ENCODE peak calls at places on chromosomes 5 and 9, in seven cellular contexts. One of them, this sample, is unnamed.

GRCh38 chr5:116154931-116155330 is 70.1 kb downstream of the COMMD10 start:
- DNase-seq in HepG2: no peak
- DNase-seq in GM12878: no peak
- DNase-seq in SK-N-SH: no peak
- DNase-seq in GM12892: no peak
- DNase-seq in H1: no peak
- DNase-seq in K562: no peak
- DNase-seq in this sample: no peak

GRCh38 chr9:20446248-20446647 is 176.1 kb downstream of the MLLT3 start:
- DNase-seq in HepG2: no peak
- DNase-seq in GM12878: no peak
- DNase-seq in SK-N-SH: no peak
- DNase-seq in GM12892: no peak
- DNase-seq in H1: no peak
- DNase-seq in K562: no peak
- DNase-seq in this sample: no peak

GRCh38 chr5:73435640-73436534 is 12.7 kb downstream of the FOXD1 start:
- DNase-seq in HepG2: no peak
- DNase-seq in GM12878: no peak
- DNase-seq in SK-N-SH: no peak
- DNase-seq in GM12892: no peak
- DNase-seq in H1: no peak
- DNase-seq in K562: no peak
- DNase-seq in this sample: no peak

GRCh38 chr5:154359222-154359583 is 86.6 kb upstream of the SAP30L start:
- DNase-seq in HepG2: no peak
- DNase-seq in GM12878: no peak
- DNase-seq in SK-N-SH: peak
- DNase-seq in GM12892: no peak
- DNase-seq in H1: no peak
- DNase-seq in K562: no peak
- DNase-seq in this sample: no peak

GRCh38 chr5:65624570-65625555 is at the start of the genes SHLD3 and TRAPPC13:
- DNase-seq in HepG2: peak
- DNase-seq in GM12878: peak
- DNase-seq in SK-N-SH: peak
- DNase-seq in GM12892: peak
- DNase-seq in H1: peak
- DNase-seq in K562: peak
- DNase-seq in this sample: peak

GRCh38 chr5:147578228-147579024 is 68.6 kb upstream of the DPYSL3 start:
- DNase-seq in HepG2: peak
- DNase-seq in GM12878: no peak
- DNase-seq in SK-N-SH: peak
- DNase-seq in GM12892: no peak
- DNase-seq in H1: no peak
- DNase-seq in K562: peak
- DNase-seq in this sample: no peak

GRCh38 chr9:16410601-16411285 is 459.7 kb downstream of the BNC2 start:
- DNase-seq in HepG2: no peak
- DNase-seq in GM12878: no peak
- DNase-seq in SK-N-SH: no peak
- DNase-seq in GM12892: no peak
- DNase-seq in H1: no peak
- DNase-seq in K562: no peak
- DNase-seq in this sample: no peak

GRCh38 chr5:65141487-65141886 is 340.2 kb downstream of the ADAMTS6 start:
- DNase-seq in HepG2: no peak
- DNase-seq in GM12878: no peak
- DNase-seq in SK-N-SH: no peak
- DNase-seq in GM12892: no peak
- DNase-seq in H1: no peak
- DNase-seq in K562: no peak
- DNase-seq in this sample: no peak

GRCh38 chr5:148238395-148238794 is at the start of gene MARCOL:
- DNase-seq in HepG2: no peak
- DNase-seq in GM12878: no peak
- DNase-seq in SK-N-SH: no peak
- DNase-seq in GM12892: no peak
- DNase-seq in H1: no peak
- DNase-seq in K562: no peak
- DNase-seq in this sample: no peak

GRCh38 chr9:131419029-131419614 is 25.2 kb downstream of the PRRC2B start:
- DNase-seq in HepG2: no peak
- DNase-seq in GM12878: no peak
- DNase-seq in SK-N-SH: no peak
- DNase-seq in GM12892: no peak
- DNase-seq in H1: no peak
- DNase-seq in K562: no peak
- DNase-seq in this sample: no peak

GRCh38 chr9:136619742-136620440 is 42.8 kb upstream of the EGFL7 start:
- DNase-seq in HepG2: peak
- DNase-seq in GM12878: no peak
- DNase-seq in SK-N-SH: no peak
- DNase-seq in GM12892: no peak
- DNase-seq in H1: no peak
- DNase-seq in K562: no peak
- DNase-seq in this sample: no peak

GRCh38 chr5:172410160-172410559 is 44.2 kb downstream of the SH3PXD2B start:
- DNase-seq in HepG2: no peak
- DNase-seq in GM12878: peak
- DNase-seq in SK-N-SH: no peak
- DNase-seq in GM12892: no peak
- DNase-seq in H1: no peak
- DNase-seq in K562: no peak
- DNase-seq in this sample: no peak

GRCh38 chr5:130068988-130069387 is 164.7 kb downstream of the CHSY3 start:
- DNase-seq in HepG2: no peak
- DNase-seq in GM12878: no peak
- DNase-seq in SK-N-SH: no peak
- DNase-seq in GM12892: no peak
- DNase-seq in H1: no peak
- DNase-seq in K562: no peak
- DNase-seq in this sample: no peak

GRCh38 chr9:93896093-93896492 is 59.1 kb downstream of the BARX1 start:
- DNase-seq in HepG2: no peak
- DNase-seq in GM12878: no peak
- DNase-seq in SK-N-SH: peak
- DNase-seq in GM12892: no peak
- DNase-seq in H1: no peak
- DNase-seq in K562: no peak
- DNase-seq in this sample: no peak

GRCh38 chr5:171908638-171909037 is 97.8 kb downstream of the FBXW11 start:
- DNase-seq in HepG2: no peak
- DNase-seq in GM12878: no peak
- DNase-seq in SK-N-SH: no peak
- DNase-seq in GM12892: no peak
- DNase-seq in H1: no peak
- DNase-seq in K562: no peak
- DNase-seq in this sample: no peak

GRCh38 chr5:134552301-134552700 is 26.8 kb downstream of the JADE2 start:
- DNase-seq in HepG2: no peak
- DNase-seq in GM12878: no peak
- DNase-seq in SK-N-SH: no peak
- DNase-seq in GM12892: no peak
- DNase-seq in H1: no peak
- DNase-seq in K562: no peak
- DNase-seq in this sample: no peak

DNA sequence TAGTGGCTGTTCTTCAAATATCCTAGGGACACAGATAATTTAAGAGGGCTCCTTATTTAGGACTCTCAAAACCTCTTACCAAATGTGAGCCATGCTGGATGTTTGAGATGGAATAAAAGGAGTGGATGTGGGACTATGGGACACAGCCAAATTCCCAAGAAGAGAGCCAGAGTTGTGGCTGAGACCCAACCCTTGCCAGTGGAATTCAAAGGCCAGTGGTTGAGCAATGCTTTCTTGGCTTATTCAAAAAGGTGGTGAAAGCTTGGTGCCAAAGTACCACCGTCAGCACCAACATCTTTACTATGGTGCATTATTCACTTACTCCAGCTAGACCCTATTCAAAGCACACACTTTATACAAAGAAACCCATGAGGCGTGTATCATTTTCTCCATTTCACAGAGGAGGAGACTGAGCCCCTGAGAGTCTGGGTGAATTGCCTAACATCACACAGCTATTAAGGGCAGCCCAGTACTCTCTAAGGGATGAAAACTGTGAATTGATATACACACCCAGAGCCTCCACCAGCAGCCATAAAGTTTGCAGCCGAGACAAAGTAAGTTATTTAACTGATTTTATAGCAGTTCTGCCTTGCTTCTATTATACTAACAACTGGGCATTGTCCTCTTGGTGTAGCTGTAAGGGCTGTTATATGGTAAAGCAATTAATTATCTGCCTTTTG is 391.7 kb downstream of the ACTL7B start:
- DNase-seq in HepG2: no peak
- DNase-seq in GM12878: no peak
- DNase-seq in SK-N-SH: no peak
- DNase-seq in GM12892: no peak
- DNase-seq in H1: no peak
- DNase-seq in K562: no peak
- DNase-seq in this sample: no peak
- TF ChIP-seq TAF1 in HepG2: no peak
- TF ChIP-seq TAF1 in GM12878: no peak
- TF ChIP-seq TAF1 in SK-N-SH: no peak
- TF ChIP-seq TAF1 in GM12892: no peak
- TF ChIP-seq TAF1 in H1: no peak
- TF ChIP-seq TAF1 in K562: no peak
- TF ChIP-seq TAF1 in this sample: no peak

GRCh38 chr9:13450723-13451122 is 171.2 kb upstream of the MPDZ start:
- DNase-seq in HepG2: no peak
- DNase-seq in GM12878: peak
- DNase-seq in SK-N-SH: no peak
- DNase-seq in GM12892: no peak
- DNase-seq in H1: no peak
- DNase-seq in K562: no peak
- DNase-seq in this sample: peak
- TF ChIP-seq TAF1 in HepG2: no peak
- TF ChIP-seq TAF1 in GM12878: no peak
- TF ChIP-seq TAF1 in SK-N-SH: no peak
- TF ChIP-seq TAF1 in GM12892: no peak
- TF ChIP-seq TAF1 in H1: no peak
- TF ChIP-seq TAF1 in K562: no peak
- TF ChIP-seq TAF1 in this sample: no peak

DNA sequence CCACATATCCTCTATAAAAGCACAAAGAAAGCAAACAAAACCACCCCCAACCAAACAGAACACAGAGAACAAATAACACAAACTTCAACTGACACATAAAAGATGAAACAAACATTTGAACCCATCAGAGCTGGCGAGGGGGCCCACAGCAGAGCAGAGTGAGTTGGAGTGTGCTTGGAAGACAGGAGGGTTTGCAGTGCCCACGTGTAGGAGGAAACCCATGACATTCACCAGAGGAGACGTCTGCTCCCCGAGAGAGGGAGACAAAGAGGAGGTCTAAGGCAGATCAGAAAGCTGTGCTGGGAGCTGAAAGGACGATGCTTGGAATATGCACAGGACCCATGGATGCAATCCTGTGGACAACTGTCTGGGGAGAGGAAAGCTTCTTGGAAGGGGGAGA is 27.0 kb downstream of the MRPL36 start:
- DNase-seq in HepG2: peak
- DNase-seq in GM12878: no peak
- DNase-seq in SK-N-SH: peak
- DNase-seq in GM12892: no peak
- DNase-seq in H1: no peak
- DNase-seq in K562: no peak
- DNase-seq in this sample: no peak
- TF ChIP-seq TAF1 in HepG2: no peak
- TF ChIP-seq TAF1 in GM12878: no peak
- TF ChIP-seq TAF1 in SK-N-SH: no peak
- TF ChIP-seq TAF1 in GM12892: no peak
- TF ChIP-seq TAF1 in H1: no peak
- TF ChIP-seq TAF1 in K562: no peak
- TF ChIP-seq TAF1 in this sample: no peak

GRCh38 chr5:88675159-88675757 is 207.7 kb downstream of the MEF2C start:
- DNase-seq in HepG2: no peak
- DNase-seq in GM12878: no peak
- DNase-seq in SK-N-SH: no peak
- DNase-seq in GM12892: no peak
- DNase-seq in H1: no peak
- DNase-seq in K562: no peak
- DNase-seq in this sample: no peak
- TF ChIP-seq TAF1 in HepG2: no peak
- TF ChIP-seq TAF1 in GM12878: no peak
- TF ChIP-seq TAF1 in SK-N-SH: no peak
- TF ChIP-seq TAF1 in GM12892: no peak
- TF ChIP-seq TAF1 in H1: no peak
- TF ChIP-seq TAF1 in K562: no peak
- TF ChIP-seq TAF1 in this sample: no peak

DNA sequence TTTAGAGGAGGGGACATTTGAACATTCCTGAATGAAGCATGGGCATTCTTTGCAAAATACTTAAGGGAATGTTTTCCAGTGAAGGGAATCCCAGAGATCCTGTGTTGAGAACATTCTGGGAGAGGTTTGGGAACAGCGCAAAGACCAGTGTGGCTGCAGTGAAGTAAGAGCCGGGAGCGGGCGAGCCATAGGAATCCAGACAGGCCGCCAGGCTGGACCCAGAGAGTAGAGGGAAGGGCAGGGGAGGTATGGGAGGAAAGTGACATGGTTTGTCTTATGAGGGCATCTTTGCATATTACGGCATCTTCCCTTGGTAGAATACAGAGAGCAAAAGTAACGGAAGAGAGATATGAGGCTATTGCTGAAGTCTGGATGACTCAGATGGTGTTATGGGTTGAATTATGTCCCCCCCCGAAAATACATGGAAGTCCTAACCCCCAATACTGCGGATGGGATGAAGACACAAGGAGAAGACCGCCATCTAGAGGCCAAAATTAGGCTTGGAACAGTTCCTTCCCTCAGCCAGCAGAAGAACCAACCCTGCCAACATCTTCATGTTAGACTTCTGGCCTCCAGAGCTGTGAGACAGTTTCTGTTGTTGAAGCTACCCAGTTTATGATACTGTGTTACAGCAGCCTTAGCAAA is 268.2 kb downstream of the MAST4 start:
- DNase-seq in HepG2: peak
- DNase-seq in GM12878: no peak
- DNase-seq in SK-N-SH: no peak
- DNase-seq in GM12892: no peak
- DNase-seq in H1: no peak
- DNase-seq in K562: no peak
- DNase-seq in this sample: no peak
- TF ChIP-seq TAF1 in HepG2: no peak
- TF ChIP-seq TAF1 in GM12878: no peak
- TF ChIP-seq TAF1 in SK-N-SH: no peak
- TF ChIP-seq TAF1 in GM12892: no peak
- TF ChIP-seq TAF1 in H1: no peak
- TF ChIP-seq TAF1 in K562: no peak
- TF ChIP-seq TAF1 in this sample: no peak